ENCODE peak calls at places on chromosomes 3 and 15, in five cellular contexts. One of them, this sample, is unnamed.

GRCh38 chr15:85620321-85621044 is 174.2 kb downstream of the KLHL25 start:
- DNase-seq in WTC11: no peak
- DNase-seq in K562: no peak
- DNase-seq in GM12878: no peak
- DNase-seq in HepG2: no peak
- DNase-seq in this sample: no peak

GRCh38 chr3:94162700-94163099 is 99.8 kb downstream of the NSUN3 start:
- DNase-seq in GM12878: no peak
- DNase-seq in K562: peak; percentile 18
- DNase-seq in HepG2: peak; percentile 13
- DNase-seq in WTC11: no peak
- DNase-seq in this sample: peak; percentile 33

GRCh38 chr15:59237119-59237853 is 30.6 kb downstream of the LDHAL6B start:
- DNase-seq in HepG2: no peak
- DNase-seq in GM12878: peak; percentile 70
- DNase-seq in WTC11: no peak
- DNase-seq in K562: no peak
- DNase-seq in this sample: no peak

GRCh38 chr3:82163907-82164520 is 402.6 kb upstream of the GBE1 start:
- DNase-seq in WTC11: no peak
- DNase-seq in K562: no peak
- DNase-seq in HepG2: no peak
- DNase-seq in GM12878: no peak
- DNase-seq in this sample: peak; percentile 33

GRCh38 chr3:155391583-155391982 is 98.1 kb upstream of the STRIT1 start:
- DNase-seq in GM12878: no peak
- DNase-seq in HepG2: no peak
- DNase-seq in K562: no peak
- DNase-seq in WTC11: no peak
- DNase-seq in this sample: peak; percentile 9

GRCh38 chr15:85751731-85752421 is 42.8 kb downstream of the KLHL25 start:
- DNase-seq in HepG2: no peak
- DNase-seq in K562: no peak
- DNase-seq in GM12878: no peak
- DNase-seq in WTC11: peak; percentile 63
- DNase-seq in this sample: no peak

GRCh38 chr3:37293646-37294045 is 119.3 kb upstream of the LRRFIP2 start:
- DNase-seq in WTC11: no peak
- DNase-seq in K562: no peak
- DNase-seq in GM12878: no peak
- DNase-seq in HepG2: no peak
- DNase-seq in this sample: no peak

GRCh38 chr3:138461246-138461645 is 26.8 kb downstream of the ESYT3 start:
- DNase-seq in WTC11: no peak
- DNase-seq in HepG2: no peak
- DNase-seq in K562: no peak
- DNase-seq in GM12878: no peak
- DNase-seq in this sample: no peak

GRCh38 chr15:65653781-65654521 is 32.2 kb downstream of the SLC24A1 start:
- DNase-seq in HepG2: no peak
- DNase-seq in WTC11: no peak
- DNase-seq in GM12878: no peak
- DNase-seq in K562: no peak
- DNase-seq in this sample: no peak

GRCh38 chr3:136838641-136839555 is 20.0 kb downstream of the SLC35G2 start:
- DNase-seq in HepG2: no peak
- DNase-seq in GM12878: no peak
- DNase-seq in WTC11: no peak
- DNase-seq in K562: peak; percentile 62
- DNase-seq in this sample: no peak

GRCh38 chr3:141039573-141039972 is 11.6 kb upstream of the SPSB4 start:
- DNase-seq in WTC11: no peak
- DNase-seq in K562: no peak
- DNase-seq in GM12878: no peak
- DNase-seq in HepG2: no peak
- DNase-seq in this sample: no peak

GRCh38 chr3:37536033-37536432 is 325.6 kb upstream of the CTDSPL start:
- DNase-seq in WTC11: no peak
- DNase-seq in GM12878: no peak
- DNase-seq in HepG2: no peak
- DNase-seq in K562: no peak
- DNase-seq in this sample: no peak

GRCh38 chr3:27532426-27532825 is 48.2 kb upstream of the SLC4A7 start:
- DNase-seq in WTC11: no peak
- DNase-seq in GM12878: no peak
- DNase-seq in HepG2: no peak
- DNase-seq in K562: no peak
- DNase-seq in this sample: no peak

GRCh38 chr3:172156309-172156998 is 117.1 kb downstream of the FNDC3B start:
- DNase-seq in GM12878: no peak
- DNase-seq in K562: no peak
- DNase-seq in WTC11: peak; percentile 35
- DNase-seq in HepG2: no peak
- DNase-seq in this sample: peak; percentile 42

GRCh38 chr3:177602601-177603136 is 405.4 kb upstream of the TBL1XR1 start:
- DNase-seq in K562: peak; percentile 23
- DNase-seq in GM12878: no peak
- DNase-seq in WTC11: no peak
- DNase-seq in HepG2: no peak
- DNase-seq in this sample: no peak

GRCh38 chr15:81265944-81266775 is 57.8 kb downstream of the STARD5 start:
- DNase-seq in GM12878: no peak
- DNase-seq in WTC11: peak; percentile 90
- DNase-seq in K562: peak; percentile 92
- DNase-seq in HepG2: peak; percentile 59
- DNase-seq in this sample: peak; percentile 90

GRCh38 chr3:148861277-148861869 is 3.7 kb upstream of the CPA3 start:
- DNase-seq in WTC11: no peak
- DNase-seq in GM12878: no peak
- DNase-seq in HepG2: peak; percentile 29
- DNase-seq in K562: peak; percentile 50
- DNase-seq in this sample: peak; percentile 29

GRCh38 chr15:35925634-35926380 is 379.8 kb upstream of the DPH6 start:
- DNase-seq in GM12878: no peak
- DNase-seq in HepG2: no peak
- DNase-seq in WTC11: no peak
- DNase-seq in K562: no peak
- DNase-seq in this sample: no peak

GRCh38 chr3:170749185-170749584 is 120.8 kb downstream of the RPL22L1 start:
- DNase-seq in WTC11: no peak
- DNase-seq in HepG2: no peak
- DNase-seq in K562: no peak
- DNase-seq in GM12878: no peak
- DNase-seq in this sample: no peak

GRCh38 chr15:65292938-65293518 is 2.8 kb upstream of the RNU5A-1 start:
- DNase-seq in K562: no peak
- DNase-seq in GM12878: no peak
- DNase-seq in HepG2: peak; percentile 45
- DNase-seq in WTC11: no peak
- DNase-seq in this sample: no peak

GRCh38 chr15:52746162-52746721 is 43.9 kb downstream of the ONECUT1 start:
- DNase-seq in HepG2: peak; percentile 32
- DNase-seq in K562: no peak
- DNase-seq in WTC11: no peak
- DNase-seq in GM12878: no peak
- DNase-seq in this sample: no peak

GRCh38 chr15:46126581-46126980 is 491.8 kb downstream of the SQOR start:
- DNase-seq in HepG2: no peak
- DNase-seq in K562: no peak
- DNase-seq in GM12878: no peak
- DNase-seq in WTC11: no peak
- DNase-seq in this sample: no peak

GRCh38 chr3:186258968-186259367 is 103.1 kb downstream of the DGKG start:
- DNase-seq in HepG2: no peak
- DNase-seq in WTC11: peak; percentile 31
- DNase-seq in K562: no peak
- DNase-seq in GM12878: no peak
- DNase-seq in this sample: no peak

DNA sequence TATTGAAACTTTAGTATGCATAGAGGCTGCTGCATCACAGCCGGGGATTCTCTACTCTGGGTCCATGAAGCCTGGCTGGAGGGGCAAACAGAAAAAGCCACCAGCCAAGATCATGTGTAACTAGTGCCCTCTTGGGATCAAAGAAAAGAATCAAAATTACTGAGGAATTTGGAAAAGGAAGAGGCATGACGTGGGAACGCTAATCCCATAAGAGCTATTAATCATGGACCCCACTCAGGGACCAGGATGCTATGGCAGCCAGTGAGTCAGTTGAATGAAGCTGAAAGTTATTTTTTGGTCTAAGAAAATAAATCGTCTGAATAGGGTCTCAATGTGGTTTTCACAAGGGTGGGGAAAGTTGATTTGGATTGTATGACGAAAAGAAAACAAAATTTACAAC is 1165.1 kb downstream of the ROBO2 start:
- DNase-seq in WTC11: no peak
- DNase-seq in HepG2: peak; percentile 3
- DNase-seq in GM12878: no peak
- DNase-seq in K562: no peak
- DNase-seq in this sample: no peak
- TF ChIP-seq CTCF in WTC11: no peak
- TF ChIP-seq CTCF in HepG2: peak; percentile 21
- TF ChIP-seq CTCF in GM12878: no peak
- TF ChIP-seq CTCF in K562: no peak
- TF ChIP-seq CTCF in this sample: no peak

GRCh38 chr15:69610264-69610663 is 157.6 kb downstream of the RPLP1 start:
- DNase-seq in HepG2: no peak
- DNase-seq in WTC11: no peak
- DNase-seq in GM12878: no peak
- DNase-seq in K562: no peak
- DNase-seq in this sample: no peak

GRCh38 chr15:69608661-69609060 is 156.0 kb downstream of the RPLP1 start:
- DNase-seq in K562: no peak
- DNase-seq in GM12878: no peak
- DNase-seq in WTC11: no peak
- DNase-seq in HepG2: no peak
- DNase-seq in this sample: no peak

GRCh38 chr15:69610858-69611257 is 158.2 kb downstream of the RPLP1 start:
- DNase-seq in HepG2: no peak
- DNase-seq in K562: no peak
- DNase-seq in GM12878: no peak
- DNase-seq in WTC11: no peak
- DNase-seq in this sample: no peak

GRCh38 chr15:69609776-69610175 is 157.2 kb downstream of the RPLP1 start:
- DNase-seq in HepG2: no peak
- DNase-seq in GM12878: no peak
- DNase-seq in WTC11: no peak
- DNase-seq in K562: no peak
- DNase-seq in this sample: no peak

GRCh38 chr15:69609176-69609575 is 156.6 kb downstream of the RPLP1 start:
- DNase-seq in GM12878: no peak
- DNase-seq in K562: no peak
- DNase-seq in WTC11: no peak
- DNase-seq in HepG2: no peak
- DNase-seq in this sample: peak; percentile 17
- TF ChIP-seq ESRRA in GM12878: no peak
- TF ChIP-seq ESRRA in K562: no peak
- TF ChIP-seq ESRRA in WTC11: no peak
- TF ChIP-seq ESRRA in HepG2: no peak
- TF ChIP-seq ESRRA in this sample: no peak

GRCh38 chr15:100902436-100903190 is 16.5 kb upstream of the LRRK1 start:
- DNase-seq in WTC11: no peak
- DNase-seq in HepG2: peak; percentile 7
- DNase-seq in GM12878: no peak
- DNase-seq in K562: no peak
- DNase-seq in this sample: no peak

GRCh38 chr15:100908466-100908865 is 10.7 kb upstream of the LRRK1 start:
- DNase-seq in GM12878: no peak
- DNase-seq in WTC11: no peak
- DNase-seq in K562: no peak
- DNase-seq in HepG2: no peak
- DNase-seq in this sample: no peak

GRCh38 chr15:100903191-100903590 is 16.0 kb upstream of the LRRK1 start:
- DNase-seq in WTC11: no peak
- DNase-seq in GM12878: no peak
- DNase-seq in HepG2: no peak
- DNase-seq in K562: no peak
- DNase-seq in this sample: no peak

GRCh38 chr15:100909582-100909981 is 9.6 kb upstream of the LRRK1 start:
- DNase-seq in K562: no peak
- DNase-seq in WTC11: no peak
- DNase-seq in HepG2: no peak
- DNase-seq in GM12878: no peak
- DNase-seq in this sample: no peak

GRCh38 chr15:100905855-100906254 is 13.3 kb upstream of the LRRK1 start:
- DNase-seq in WTC11: no peak
- DNase-seq in K562: no peak
- DNase-seq in GM12878: no peak
- DNase-seq in HepG2: no peak
- DNase-seq in this sample: no peak
- TF ChIP-seq CTCF in WTC11: no peak
- TF ChIP-seq CTCF in K562: no peak
- TF ChIP-seq CTCF in GM12878: no peak
- TF ChIP-seq CTCF in HepG2: no peak
- TF ChIP-seq CTCF in this sample: no peak

GRCh38 chr3:180359381-180360279 is 242.3 kb upstream of the TTC14 start:
- DNase-seq in GM12878: no peak
- DNase-seq in WTC11: no peak
- DNase-seq in K562: no peak
- DNase-seq in HepG2: no peak
- DNase-seq in this sample: no peak

GRCh38 chr3:180351601-180352000 is 250.4 kb upstream of the TTC14 start:
- DNase-seq in K562: no peak
- DNase-seq in HepG2: no peak
- DNase-seq in WTC11: no peak
- DNase-seq in GM12878: no peak
- DNase-seq in this sample: no peak

GRCh38 chr3:180358179-180358578 is 243.8 kb upstream of the TTC14 start:
- DNase-seq in HepG2: no peak
- DNase-seq in K562: no peak
- DNase-seq in WTC11: no peak
- DNase-seq in GM12878: no peak
- DNase-seq in this sample: no peak

GRCh38 chr3:180354214-180354613 is 247.7 kb upstream of the TTC14 start:
- DNase-seq in WTC11: no peak
- DNase-seq in K562: no peak
- DNase-seq in HepG2: no peak
- DNase-seq in GM12878: no peak
- DNase-seq in this sample: no peak
- TF ChIP-seq ESRRA in WTC11: no peak
- TF ChIP-seq ESRRA in K562: no peak
- TF ChIP-seq ESRRA in HepG2: no peak
- TF ChIP-seq ESRRA in GM12878: no peak
- TF ChIP-seq ESRRA in this sample: no peak

GRCh38 chr15:63344737-63345390 is 36.8 kb downstream of the CA12 start:
- DNase-seq in GM12878: no peak
- DNase-seq in WTC11: no peak
- DNase-seq in HepG2: no peak
- DNase-seq in K562: peak; percentile 44
- DNase-seq in this sample: no peak
- TF ChIP-seq CTCF in GM12878: no peak
- TF ChIP-seq CTCF in WTC11: no peak
- TF ChIP-seq CTCF in HepG2: no peak
- TF ChIP-seq CTCF in K562: no peak
- TF ChIP-seq CTCF in this sample: no peak

GRCh38 chr15:39654308-39654707 is 73.4 kb downstream of the THBS1 start:
- DNase-seq in K562: no peak
- DNase-seq in GM12878: no peak
- DNase-seq in WTC11: no peak
- DNase-seq in HepG2: no peak
- DNase-seq in this sample: no peak
- TF ChIP-seq ESRRA in K562: no peak
- TF ChIP-seq ESRRA in GM12878: no peak
- TF ChIP-seq ESRRA in WTC11: no peak
- TF ChIP-seq ESRRA in HepG2: no peak
- TF ChIP-seq ESRRA in this sample: no peak